ENCODE peak calls at places on chromosomes 3 and 15, in four cellular contexts. One of them, this sample, is unnamed.

GRCh38 chr3:160224256-160224655 is 966 bp upstream of the C3orf80 start:
- DNase-seq in tibial nerve: no peak
- DNase-seq in A549: no peak
- DNase-seq in GM12878: no peak
- DNase-seq in this sample: no peak

GRCh38 chr3:197750863-197751737 is 1.4 kb downstream of the FYTTD1 start:
- DNase-seq in tibial nerve: peak
- DNase-seq in GM12878: no peak
- DNase-seq in A549: peak
- DNase-seq in this sample: peak

GRCh38 chr3:157700405-157700804 is 197.2 kb upstream of the VEPH1 start:
- DNase-seq in GM12878: no peak
- DNase-seq in A549: peak
- DNase-seq in tibial nerve: no peak
- DNase-seq in this sample: no peak

GRCh38 chr3:25430942-25431570 is 3.0 kb downstream of the RARB start:
- DNase-seq in tibial nerve: no peak
- DNase-seq in GM12878: no peak
- DNase-seq in A549: no peak
- DNase-seq in this sample: no peak

GRCh38 chr3:16179771-16180736 is 5.6 kb downstream of the GALNT15 start:
- DNase-seq in GM12878: no peak
- DNase-seq in A549: no peak
- DNase-seq in tibial nerve: no peak
- DNase-seq in this sample: no peak

GRCh38 chr15:66713843-66714508 is 11.9 kb downstream of the SMAD6 start:
- DNase-seq in GM12878: peak
- DNase-seq in tibial nerve: no peak
- DNase-seq in A549: no peak
- DNase-seq in this sample: no peak

GRCh38 chr3:110868106-110868505 is 203.5 kb upstream of the NECTIN3 start:
- DNase-seq in GM12878: no peak
- DNase-seq in A549: no peak
- DNase-seq in tibial nerve: no peak
- DNase-seq in this sample: no peak

GRCh38 chr3:41482134-41482533 is 282.8 kb downstream of the CTNNB1 start:
- DNase-seq in GM12878: no peak
- DNase-seq in A549: no peak
- DNase-seq in tibial nerve: no peak
- DNase-seq in this sample: no peak

GRCh38 chr3:177700117-177700516 is 502.8 kb upstream of the TBL1XR1 start:
- DNase-seq in GM12878: no peak
- DNase-seq in tibial nerve: no peak
- DNase-seq in A549: no peak
- DNase-seq in this sample: no peak

GRCh38 chr15:24819680-24820079 is 135.1 kb upstream of the SNRPN start:
- DNase-seq in A549: no peak
- DNase-seq in tibial nerve: no peak
- DNase-seq in GM12878: no peak
- DNase-seq in this sample: no peak

GRCh38 chr3:188534633-188535032 is 380.7 kb downstream of the LPP start:
- DNase-seq in A549: no peak
- DNase-seq in GM12878: no peak
- DNase-seq in tibial nerve: no peak
- DNase-seq in this sample: no peak

GRCh38 chr3:188544012-188544411 is 390.1 kb downstream of the LPP start:
- DNase-seq in tibial nerve: no peak
- DNase-seq in A549: no peak
- DNase-seq in GM12878: no peak
- DNase-seq in this sample: no peak

GRCh38 chr3:188542196-188542595 is 388.2 kb downstream of the LPP start:
- DNase-seq in A549: no peak
- DNase-seq in GM12878: no peak
- DNase-seq in tibial nerve: no peak
- DNase-seq in this sample: no peak

GRCh38 chr3:188533612-188534357 is 379.8 kb downstream of the LPP start:
- DNase-seq in tibial nerve: no peak
- DNase-seq in GM12878: no peak
- DNase-seq in A549: no peak
- DNase-seq in this sample: no peak

GRCh38 chr3:188539631-188540194 is 385.8 kb downstream of the LPP start:
- DNase-seq in GM12878: no peak
- DNase-seq in A549: no peak
- DNase-seq in tibial nerve: no peak
- DNase-seq in this sample: no peak
- TF ChIP-seq EP300 in GM12878: no peak
- TF ChIP-seq EP300 in A549: no peak
- TF ChIP-seq EP300 in tibial nerve: no peak
- TF ChIP-seq EP300 in this sample: no peak

GRCh38 chr3:40387001-40387894 is at the start of gene ENTPD3:
- DNase-seq in tibial nerve: no peak
- DNase-seq in A549: no peak
- DNase-seq in GM12878: no peak
- DNase-seq in this sample: peak
- H3K27ac ChIP-seq in tibial nerve: no peak
- H3K27ac ChIP-seq in A549: peak
- H3K27ac ChIP-seq in GM12878: no peak
- H3K27ac ChIP-seq in this sample: no peak

GRCh38 chr3:175664911-175665310 is 805.8 kb downstream of the NAALADL2 start:
- DNase-seq in GM12878: no peak
- DNase-seq in A549: no peak
- DNase-seq in tibial nerve: no peak
- DNase-seq in this sample: no peak
- TF ChIP-seq EP300 in GM12878: no peak
- TF ChIP-seq EP300 in A549: no peak
- TF ChIP-seq EP300 in tibial nerve: no peak
- TF ChIP-seq EP300 in this sample: no peak

GRCh38 chr3:140439527-140439926 is 238.3 kb upstream of the TRIM42 start:
- DNase-seq in tibial nerve: no peak
- DNase-seq in A549: no peak
- DNase-seq in GM12878: no peak
- DNase-seq in this sample: no peak

GRCh38 chr3:140442621-140443020 is 235.2 kb upstream of the TRIM42 start:
- DNase-seq in GM12878: no peak
- DNase-seq in A549: no peak
- DNase-seq in tibial nerve: no peak
- DNase-seq in this sample: no peak

GRCh38 chr3:140443073-140443472 is 234.8 kb upstream of the TRIM42 start:
- DNase-seq in GM12878: no peak
- DNase-seq in A549: no peak
- DNase-seq in tibial nerve: no peak
- DNase-seq in this sample: no peak

GRCh38 chr3:140440446-140440845 is 237.4 kb upstream of the TRIM42 start:
- DNase-seq in tibial nerve: no peak
- DNase-seq in A549: no peak
- DNase-seq in GM12878: no peak
- DNase-seq in this sample: no peak

GRCh38 chr3:140441006-140441405 is 236.9 kb upstream of the TRIM42 start:
- DNase-seq in GM12878: no peak
- DNase-seq in tibial nerve: no peak
- DNase-seq in A549: peak
- DNase-seq in this sample: no peak
- H3K27ac ChIP-seq in GM12878: no peak
- H3K27ac ChIP-seq in tibial nerve: no peak
- H3K27ac ChIP-seq in A549: no peak
- H3K27ac ChIP-seq in this sample: no peak